ENCODE peak calls at places on chromosomes 5 and 9, in ten cellular contexts. N is psoas muscle, I is A549, C is fibroblast of villous mesenchyme, Z is astrocyte of the cerebellum, D is fibroblast of lung, J is H1, L is tibial nerve, B is mammary epithelial cell, M is GM23338. G is an unnamed sample.

GRCh38 chr9:122265265-122265900 is 701 bp downstream of the MRRF start:
- DNase-seq in N (no peak), I (no peak), C (peak), Z (no peak), D (peak), J (no peak), L (no peak), B (peak), M (peak), G (peak)

GRCh38 chr9:109267555-109267954 is 53.3 kb downstream of the EPB41L4B start:
- DNase-seq in N (no peak), I (no peak), C (no peak), Z (no peak), D (no peak), J (no peak), L (no peak), B (no peak), M (no peak), G (no peak)

GRCh38 chr5:4222821-4223220 is 627.2 kb downstream of the IRX1 start:
- DNase-seq in N (no peak), I (no peak), C (no peak), Z (no peak), D (no peak), J (no peak), L (no peak), B (no peak), M (no peak), G (no peak)

GRCh38 chr9:85332487-85332886 is 409.3 kb downstream of the AGTPBP1 start:
- DNase-seq in N (no peak), I (peak), C (no peak), Z (no peak), D (no peak), J (peak), L (no peak), B (no peak), M (peak), G (no peak)

GRCh38 chr5:149675467-149676201 is 54.5 kb upstream of the PPARGC1B start:
- DNase-seq in N (no peak), I (no peak), C (no peak), Z (no peak), D (no peak), J (no peak), L (no peak), B (no peak), M (peak), G (peak)

GRCh38 chr5:56168066-56168478 is 65.1 kb downstream of the ANKRD55 start:
- DNase-seq in N (no peak), I (no peak), C (peak), Z (peak), D (peak), J (no peak), L (no peak), B (no peak), M (no peak), G (no peak)

GRCh38 chr5:181221792-181222629 is 1.1 kb upstream of the TRIM41 start:
- DNase-seq in N (peak), I (peak), C (peak), Z (no peak), D (peak), J (peak), L (peak), B (peak), M (peak), G (peak)

GRCh38 chr5:81751009-81751835 is at the start of gene SSBP2:
- DNase-seq in N (peak), I (peak), C (peak), Z (peak), D (peak), J (peak), L (peak), B (peak), M (peak), G (peak)

GRCh38 chr5:117800261-117800660 is 1188.1 kb downstream of the DTWD2 start:
- DNase-seq in N (no peak), I (no peak), C (peak), Z (no peak), D (peak), J (no peak), L (no peak), B (no peak), M (no peak), G (no peak)

GRCh38 chr9:136047775-136048559 is 47.1 kb downstream of the NACC2 start:
- DNase-seq in N (no peak), I (no peak), C (no peak), Z (no peak), D (no peak), J (no peak), L (no peak), B (no peak), M (no peak), G (no peak)

GRCh38 chr5:150081541-150082283 is 4.6 kb downstream of the CSF1R start:
- DNase-seq in N (peak), I (no peak), C (peak), Z (no peak), D (peak), J (no peak), L (peak), B (no peak), M (peak), G (no peak)

GRCh38 chr9:122642226-122642625 is 15.2 kb downstream of the OR1B1 start:
- DNase-seq in N (no peak), I (no peak), C (no peak), Z (no peak), D (no peak), J (no peak), L (no peak), B (peak), M (no peak), G (peak)

GRCh38 chr5:108003178-108003577 is 332.4 kb upstream of the EFNA5 start:
- DNase-seq in N (no peak), I (no peak), C (peak), Z (peak), D (peak), J (no peak), L (no peak), B (peak), M (no peak), G (peak)

GRCh38 chr5:128402506-128402905 is 135.5 kb downstream of the FBN2 start:
- DNase-seq in N (no peak), I (no peak), C (no peak), Z (no peak), D (no peak), J (no peak), L (no peak), B (no peak), M (no peak), G (no peak)

GRCh38 chr9:28820741-28821140 is 1247.5 kb upstream of the C9orf72 start:
- DNase-seq in N (no peak), I (no peak), C (no peak), Z (no peak), D (no peak), J (no peak), L (no peak), B (no peak), M (peak), G (no peak)

GRCh38 chr9:137030006-137030405 is 1.9 kb downstream of the FUT7 start:
- DNase-seq in N (peak), I (no peak), C (no peak), Z (no peak), D (no peak), J (no peak), L (no peak), B (no peak), M (no peak), G (no peak)

GRCh38 chr5:146399446-146399845 is 47.7 kb upstream of the TCERG1 start:
- DNase-seq in N (no peak), I (no peak), C (no peak), Z (no peak), D (no peak), J (no peak), L (no peak), B (no peak), M (no peak), G (no peak)

GRCh38 chr5:40932766-40933165 is 23.5 kb downstream of the C7 start:
- DNase-seq in N (no peak), I (no peak), C (no peak), Z (no peak), D (no peak), J (no peak), L (no peak), B (no peak), M (peak), G (no peak)

GRCh38 chr9:78288214-78288892 is 8.6 kb upstream of the PSAT1 start:
- DNase-seq in N (no peak), I (no peak), C (no peak), Z (no peak), D (no peak), J (no peak), L (no peak), B (peak), M (peak), G (peak)

GRCh38 chr5:138569759-138570158 is 5.4 kb downstream of the HSPA9 start:
- DNase-seq in N (no peak), I (no peak), C (no peak), Z (no peak), D (peak), J (no peak), L (no peak), B (no peak), M (no peak), G (peak)

GRCh38 chr5:146291421-146292074 is 47.1 kb upstream of the POU4F3 start:
- DNase-seq in N (no peak), I (peak), C (peak), Z (peak), D (peak), J (no peak), L (no peak), B (peak), M (peak), G (peak)

GRCh38 chr9:87531370-87532295 is 34.0 kb downstream of the DAPK1 start:
- DNase-seq in N (no peak), I (no peak), C (no peak), Z (no peak), D (no peak), J (no peak), L (no peak), B (no peak), M (no peak), G (no peak)

GRCh38 chr5:108220834-108221233 is 161.1 kb downstream of the FBXL17 start:
- DNase-seq in N (no peak), I (no peak), C (no peak), Z (no peak), D (no peak), J (no peak), L (no peak), B (no peak), M (no peak), G (no peak)

GRCh38 chr5:173573126-173573960 is 43.1 kb downstream of the BOD1 start:
- DNase-seq in N (peak), I (peak), C (peak), Z (peak), D (peak), J (peak), L (peak), B (peak), M (peak), G (peak)

GRCh38 chr5:147753783-147754182 is 28.7 kb downstream of the JAKMIP2 start:
- DNase-seq in N (no peak), I (no peak), C (no peak), Z (no peak), D (peak), J (no peak), L (no peak), B (no peak), M (no peak), G (no peak)

GRCh38 chr5:72133212-72133990 is 26.1 kb downstream of the MAP1B start:
- DNase-seq in N (no peak), I (no peak), C (no peak), Z (no peak), D (no peak), J (no peak), L (no peak), B (peak), M (no peak), G (peak)

GRCh38 chr5:157280927-157281326 is 15.0 kb downstream of the CYFIP2 start:
- DNase-seq in N (no peak), I (no peak), C (peak), Z (no peak), D (peak), J (no peak), L (no peak), B (peak), M (no peak), G (peak)

GRCh38 chr5:41843456-41844112 is 26.6 kb downstream of the OXCT1 start:
- DNase-seq in N (no peak), I (peak), C (peak), Z (peak), D (peak), J (no peak), L (no peak), B (peak), M (peak), G (peak)

GRCh38 chr9:19641046-19641445 is 147.8 kb downstream of the SLC24A2 start:
- DNase-seq in N (no peak), I (no peak), C (no peak), Z (no peak), D (peak), J (no peak), L (no peak), B (no peak), M (peak), G (no peak)

GRCh38 chr5:87432460-87432859 is 19.7 kb upstream of the CCNH start:
- DNase-seq in N (no peak), I (no peak), C (no peak), Z (no peak), D (no peak), J (no peak), L (no peak), B (no peak), M (no peak), G (no peak)

GRCh38 chr5:73302797-73303138 is 129.8 kb downstream of the TMEM174 start:
- DNase-seq in N (no peak), I (no peak), C (no peak), Z (no peak), D (no peak), J (no peak), L (no peak), B (no peak), M (no peak), G (peak)

GRCh38 chr5:73305386-73305785 is 132.4 kb downstream of the TMEM174 start:
- DNase-seq in N (no peak), I (no peak), C (no peak), Z (no peak), D (no peak), J (no peak), L (no peak), B (no peak), M (no peak), G (no peak)

GRCh38 chr5:73301208-73302088 is 128.5 kb downstream of the TMEM174 start:
- DNase-seq in N (no peak), I (no peak), C (no peak), Z (no peak), D (no peak), J (peak), L (no peak), B (no peak), M (peak), G (no peak)

GRCh38 chr5:73304381-73304780 is 131.4 kb downstream of the TMEM174 start:
- DNase-seq in N (no peak), I (no peak), C (no peak), Z (no peak), D (no peak), J (no peak), L (no peak), B (no peak), M (no peak), G (no peak)

GRCh38 chr5:73303139-73304079 is 130.4 kb downstream of the TMEM174 start:
- DNase-seq in N (no peak), I (peak), C (no peak), Z (no peak), D (peak), J (peak), L (no peak), B (no peak), M (peak), G (no peak)
- H3K4me3 ChIP-seq in N (no peak), I (peak), C (no peak), Z (peak), D (no peak), J (peak), L (no peak), B (no peak), M (peak), G (no peak)

GRCh38 chr9:15512889-15513288 is 2.1 kb upstream of the PSIP1 start:
- DNase-seq in N (no peak), I (no peak), C (no peak), Z (no peak), D (no peak), J (no peak), L (no peak), B (no peak), M (peak), G (no peak)

GRCh38 chr9:15509931-15510788 is 610 bp downstream of the PSIP1 start:
- DNase-seq in N (peak), I (peak), C (peak), Z (no peak), D (peak), J (peak), L (no peak), B (no peak), M (peak), G (no peak)

GRCh38 chr9:15512204-15512603 is 1.4 kb upstream of the PSIP1 start:
- DNase-seq in N (no peak), I (no peak), C (no peak), Z (no peak), D (no peak), J (no peak), L (no peak), B (no peak), M (peak), G (no peak)

GRCh38 chr9:15513335-15513734 is 2.6 kb upstream of the PSIP1 start:
- DNase-seq in N (no peak), I (peak), C (peak), Z (no peak), D (peak), J (peak), L (no peak), B (no peak), M (peak), G (peak)

GRCh38 chr9:15510789-15511575 is at the start of gene PSIP1:
- DNase-seq in N (peak), I (peak), C (peak), Z (peak), D (peak), J (peak), L (peak), B (peak), M (peak), G (peak)
- TF ChIP-seq CTCF in N (no peak), I (no peak), C (no peak), Z (no peak), D (no peak), J (peak), L (peak), B (no peak), M (no peak), G (peak)

DNA sequence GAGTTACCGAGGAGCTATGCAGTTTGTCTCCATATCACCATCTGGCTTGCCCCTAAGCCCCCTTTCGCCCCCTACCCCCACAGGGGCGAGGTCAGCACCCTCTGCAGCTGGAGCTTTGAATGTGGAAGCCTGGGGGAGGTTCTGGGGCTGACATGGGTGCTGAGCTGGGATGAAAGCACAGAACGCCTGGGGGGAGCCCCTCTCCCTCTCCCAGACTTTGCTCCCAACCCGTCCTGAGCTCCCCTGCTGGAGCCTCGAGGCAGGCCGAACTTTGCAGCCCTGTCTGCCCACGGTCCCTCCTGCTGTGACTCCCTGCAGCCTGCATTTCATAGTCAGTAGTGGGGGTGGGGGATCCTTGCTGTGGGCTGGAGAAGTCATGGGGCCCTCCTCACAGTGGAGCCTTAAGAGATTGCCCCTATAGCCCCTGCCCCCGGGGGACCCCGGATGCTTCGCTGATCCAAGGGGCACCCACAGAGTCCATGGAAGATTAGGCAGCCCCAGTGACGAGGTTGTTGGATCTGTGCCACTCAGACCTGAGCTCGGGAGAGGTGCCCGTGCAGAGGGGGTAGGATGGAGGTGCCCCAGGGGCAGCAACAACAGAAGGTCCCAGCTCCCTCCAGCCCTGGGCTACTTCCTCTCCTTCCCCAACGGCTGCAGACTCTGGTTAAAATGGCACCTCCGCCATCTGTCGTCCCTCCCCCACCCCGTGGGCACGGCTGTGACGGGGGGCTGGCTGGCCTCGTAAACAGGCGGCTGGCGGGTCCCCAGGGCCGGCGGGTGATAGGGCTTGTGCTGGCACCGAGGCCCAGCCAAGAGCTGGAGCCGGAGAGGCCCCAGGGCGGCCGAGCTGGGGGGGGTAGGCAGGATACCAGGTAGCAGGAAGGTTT is 162.0 kb downstream of the C9orf50 start:
- DNase-seq in N (peak), I (no peak), C (no peak), Z (no peak), D (no peak), J (no peak), L (no peak), B (no peak), M (peak), G (no peak)
- H3K4me3 ChIP-seq in N (no peak), I (no peak), C (no peak), Z (no peak), D (no peak), J (peak), L (no peak), B (no peak), M (peak), G (no peak)

GRCh38 chr9:96082516-96083232 is 207.2 kb downstream of the ERCC6L2 start:
- DNase-seq in N (no peak), I (no peak), C (no peak), Z (no peak), D (no peak), J (no peak), L (no peak), B (no peak), M (no peak), G (no peak)
- TF ChIP-seq CTCF in N (no peak), I (no peak), C (no peak), Z (no peak), D (no peak), J (no peak), L (no peak), B (no peak), M (no peak), G (no peak)

GRCh38 chr5:1747079-1747802 is 52.4 kb downstream of the MRPL36 start:
- DNase-seq in N (peak), I (no peak), C (no peak), Z (no peak), D (no peak), J (peak), L (no peak), B (no peak), M (no peak), G (no peak)
- H3K4me3 ChIP-seq in N (no peak), I (no peak), C (no peak), Z (no peak), D (no peak), J (no peak), L (no peak), B (no peak), M (no peak), G (no peak)

DNA sequence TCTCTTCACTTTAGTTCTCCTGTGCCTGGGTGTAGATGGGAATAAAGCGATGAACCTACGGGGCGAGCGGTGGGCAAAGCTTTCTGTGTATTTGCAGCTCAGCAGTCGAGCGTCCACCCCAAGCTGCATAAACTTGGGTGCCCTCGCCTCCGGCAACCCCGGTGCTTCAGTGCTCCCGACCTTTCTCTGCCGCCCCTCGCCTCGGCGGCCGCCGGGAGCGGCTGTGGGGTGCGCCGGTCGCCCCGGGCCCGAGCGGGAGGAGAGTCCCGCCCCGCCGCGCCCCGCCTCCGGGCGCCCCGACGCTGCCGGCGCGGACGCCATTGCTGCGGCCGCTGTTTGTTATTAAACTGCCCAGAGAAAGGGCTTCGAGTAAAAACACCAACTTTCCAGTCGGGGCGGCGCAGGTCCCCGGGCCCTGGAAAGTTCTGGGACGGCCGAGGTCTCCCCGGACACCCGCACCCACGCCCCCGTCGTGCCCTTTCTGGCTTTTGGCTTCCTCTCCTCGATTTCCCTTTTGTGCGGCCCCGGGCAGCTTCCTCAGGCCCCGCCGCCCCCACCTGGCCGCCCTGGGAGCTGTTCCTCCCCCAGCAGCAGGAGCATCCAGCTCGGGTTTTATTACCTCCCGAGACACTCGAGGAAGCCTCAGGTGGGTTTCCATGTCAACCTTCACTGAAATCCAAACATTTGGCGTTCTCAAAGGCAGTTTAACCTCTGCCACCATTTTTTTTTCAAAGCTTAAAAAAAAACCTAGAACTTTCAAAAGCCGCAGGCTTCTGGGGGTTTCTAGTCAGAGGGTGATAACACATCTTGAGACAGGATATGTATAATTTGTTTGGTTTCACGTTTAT is 334.3 kb downstream of the CWC27 start:
- DNase-seq in N (peak), I (peak), C (peak), Z (peak), D (peak), J (peak), L (peak), B (no peak), M (peak), G (peak)
- TF ChIP-seq CTCF in N (peak), I (peak), C (peak), Z (peak), D (no peak), J (no peak), L (no peak), B (no peak), M (no peak), G (no peak)

G was measured in epithelial cell of esophagus.